ENCODE peak calls at places on chromosomes 6 and 20, in six cellular contexts. One of them, this sample, is unnamed.

GRCh38 chr20:32441638-32442037 is 83.5 kb downstream of the ASXL1 start:
- DNase-seq in astrocyte of the spinal cord: no peak
- DNase-seq in AG04450: no peak
- DNase-seq in HFF-Myc: no peak
- DNase-seq in A549: no peak
- DNase-seq in GM20000: no peak
- DNase-seq in this sample: no peak

GRCh38 chr6:121274896-121275295 is 59.4 kb downstream of the TBC1D32 start:
- DNase-seq in HFF-Myc: no peak
- DNase-seq in GM20000: no peak
- DNase-seq in AG04450: no peak
- DNase-seq in astrocyte of the spinal cord: no peak
- DNase-seq in A549: no peak
- DNase-seq in this sample: no peak

GRCh38 chr6:106396426-106397220 is 36.1 kb downstream of the CRYBG1 start:
- DNase-seq in HFF-Myc: no peak
- DNase-seq in GM20000: no peak
- DNase-seq in A549: no peak
- DNase-seq in astrocyte of the spinal cord: no peak
- DNase-seq in AG04450: no peak
- DNase-seq in this sample: no peak

GRCh38 chr6:36979343-36979742 is 6.7 kb downstream of the MTCH1 start:
- DNase-seq in astrocyte of the spinal cord: peak
- DNase-seq in A549: no peak
- DNase-seq in HFF-Myc: peak
- DNase-seq in AG04450: no peak
- DNase-seq in GM20000: no peak
- DNase-seq in this sample: no peak

GRCh38 chr6:108589244-108589730 is 28.6 kb downstream of the FOXO3 start:
- DNase-seq in HFF-Myc: no peak
- DNase-seq in astrocyte of the spinal cord: peak
- DNase-seq in GM20000: peak
- DNase-seq in AG04450: no peak
- DNase-seq in A549: peak
- DNase-seq in this sample: peak

GRCh38 chr6:13044390-13044789 is 283.9 kb downstream of the TBC1D7 start:
- DNase-seq in astrocyte of the spinal cord: peak
- DNase-seq in AG04450: no peak
- DNase-seq in A549: peak
- DNase-seq in GM20000: no peak
- DNase-seq in HFF-Myc: peak
- DNase-seq in this sample: no peak

GRCh38 chr6:160439751-160440150 is 91.6 kb downstream of the SLC22A3 start:
- DNase-seq in AG04450: no peak
- DNase-seq in A549: no peak
- DNase-seq in HFF-Myc: no peak
- DNase-seq in GM20000: no peak
- DNase-seq in astrocyte of the spinal cord: no peak
- DNase-seq in this sample: no peak

GRCh38 chr6:90197854-90198496 is 98.7 kb downstream of the BACH2 start:
- DNase-seq in GM20000: no peak
- DNase-seq in HFF-Myc: peak
- DNase-seq in astrocyte of the spinal cord: peak
- DNase-seq in AG04450: peak
- DNase-seq in A549: no peak
- DNase-seq in this sample: no peak

GRCh38 chr20:62408055-62408454 is 970 bp upstream of the CABLES2 start:
- DNase-seq in HFF-Myc: no peak
- DNase-seq in astrocyte of the spinal cord: no peak
- DNase-seq in AG04450: no peak
- DNase-seq in GM20000: no peak
- DNase-seq in A549: no peak
- DNase-seq in this sample: no peak

GRCh38 chr20:53943522-53944291 is 126.7 kb downstream of the BCAS1 start:
- DNase-seq in A549: peak
- DNase-seq in GM20000: peak
- DNase-seq in HFF-Myc: no peak
- DNase-seq in astrocyte of the spinal cord: peak
- DNase-seq in AG04450: no peak
- DNase-seq in this sample: no peak

GRCh38 chr6:34525431-34526175 is 30.5 kb downstream of the SPDEF start:
- DNase-seq in astrocyte of the spinal cord: no peak
- DNase-seq in AG04450: no peak
- DNase-seq in A549: no peak
- DNase-seq in GM20000: no peak
- DNase-seq in HFF-Myc: no peak
- DNase-seq in this sample: no peak

GRCh38 chr6:168658059-168658458 is 217.1 kb downstream of the SMOC2 start:
- DNase-seq in astrocyte of the spinal cord: no peak
- DNase-seq in HFF-Myc: no peak
- DNase-seq in AG04450: no peak
- DNase-seq in GM20000: no peak
- DNase-seq in A549: no peak
- DNase-seq in this sample: no peak

GRCh38 chr6:34557228-34557627 is 1.1 kb upstream of the SPDEF start:
- DNase-seq in GM20000: no peak
- DNase-seq in astrocyte of the spinal cord: no peak
- DNase-seq in AG04450: no peak
- DNase-seq in A549: no peak
- DNase-seq in HFF-Myc: no peak
- DNase-seq in this sample: no peak

GRCh38 chr6:45757443-45758121 is 258.1 kb downstream of the CLIC5 start:
- DNase-seq in AG04450: no peak
- DNase-seq in A549: no peak
- DNase-seq in GM20000: no peak
- DNase-seq in HFF-Myc: peak
- DNase-seq in astrocyte of the spinal cord: no peak
- DNase-seq in this sample: no peak

GRCh38 chr20:24752612-24753011 is 196.5 kb upstream of the CST7 start:
- DNase-seq in HFF-Myc: no peak
- DNase-seq in astrocyte of the spinal cord: no peak
- DNase-seq in GM20000: no peak
- DNase-seq in AG04450: no peak
- DNase-seq in A549: no peak
- DNase-seq in this sample: no peak

GRCh38 chr20:835220-836045 is 1.9 kb downstream of the FAM110A start:
- DNase-seq in HFF-Myc: no peak
- DNase-seq in astrocyte of the spinal cord: no peak
- DNase-seq in AG04450: no peak
- DNase-seq in GM20000: peak
- DNase-seq in A549: no peak
- DNase-seq in this sample: no peak

GRCh38 chr6:98486052-98486451 is 348.3 kb upstream of the POU3F2 start:
- DNase-seq in A549: no peak
- DNase-seq in GM20000: no peak
- DNase-seq in HFF-Myc: no peak
- DNase-seq in AG04450: no peak
- DNase-seq in astrocyte of the spinal cord: no peak
- DNase-seq in this sample: no peak

GRCh38 chr20:46312945-46313861 is 4.9 kb upstream of the CDH22 start:
- DNase-seq in AG04450: no peak
- DNase-seq in astrocyte of the spinal cord: no peak
- DNase-seq in A549: no peak
- DNase-seq in GM20000: no peak
- DNase-seq in HFF-Myc: no peak
- DNase-seq in this sample: peak

GRCh38 chr6:155795173-155795796 is 339.6 kb upstream of the NOX3 start:
- DNase-seq in HFF-Myc: no peak
- DNase-seq in AG04450: no peak
- DNase-seq in GM20000: no peak
- DNase-seq in astrocyte of the spinal cord: no peak
- DNase-seq in A549: no peak
- DNase-seq in this sample: no peak

GRCh38 chr20:38872036-38872435 is 54.2 kb upstream of the FAM83D start:
- DNase-seq in HFF-Myc: no peak
- DNase-seq in GM20000: no peak
- DNase-seq in AG04450: no peak
- DNase-seq in astrocyte of the spinal cord: no peak
- DNase-seq in A549: no peak
- DNase-seq in this sample: peak

GRCh38 chr6:30102701-30103629 is 9.9 kb downstream of the TRIM31 start:
- DNase-seq in astrocyte of the spinal cord: peak
- DNase-seq in A549: peak
- DNase-seq in GM20000: peak
- DNase-seq in HFF-Myc: peak
- DNase-seq in AG04450: peak
- DNase-seq in this sample: peak

GRCh38 chr6:30103630-30104179 is 9.2 kb downstream of the TRIM31 start:
- DNase-seq in HFF-Myc: no peak
- DNase-seq in A549: no peak
- DNase-seq in astrocyte of the spinal cord: no peak
- DNase-seq in AG04450: no peak
- DNase-seq in GM20000: no peak
- DNase-seq in this sample: no peak

GRCh38 chr6:30100585-30101422 is 12.1 kb downstream of the TRIM31 start:
- DNase-seq in astrocyte of the spinal cord: no peak
- DNase-seq in AG04450: no peak
- DNase-seq in GM20000: peak
- DNase-seq in A549: no peak
- DNase-seq in HFF-Myc: no peak
- DNase-seq in this sample: peak

GRCh38 chr6:30101423-30101938 is 11.4 kb downstream of the TRIM31 start:
- DNase-seq in A549: peak
- DNase-seq in AG04450: no peak
- DNase-seq in GM20000: peak
- DNase-seq in astrocyte of the spinal cord: no peak
- DNase-seq in HFF-Myc: no peak
- DNase-seq in this sample: no peak

DNA sequence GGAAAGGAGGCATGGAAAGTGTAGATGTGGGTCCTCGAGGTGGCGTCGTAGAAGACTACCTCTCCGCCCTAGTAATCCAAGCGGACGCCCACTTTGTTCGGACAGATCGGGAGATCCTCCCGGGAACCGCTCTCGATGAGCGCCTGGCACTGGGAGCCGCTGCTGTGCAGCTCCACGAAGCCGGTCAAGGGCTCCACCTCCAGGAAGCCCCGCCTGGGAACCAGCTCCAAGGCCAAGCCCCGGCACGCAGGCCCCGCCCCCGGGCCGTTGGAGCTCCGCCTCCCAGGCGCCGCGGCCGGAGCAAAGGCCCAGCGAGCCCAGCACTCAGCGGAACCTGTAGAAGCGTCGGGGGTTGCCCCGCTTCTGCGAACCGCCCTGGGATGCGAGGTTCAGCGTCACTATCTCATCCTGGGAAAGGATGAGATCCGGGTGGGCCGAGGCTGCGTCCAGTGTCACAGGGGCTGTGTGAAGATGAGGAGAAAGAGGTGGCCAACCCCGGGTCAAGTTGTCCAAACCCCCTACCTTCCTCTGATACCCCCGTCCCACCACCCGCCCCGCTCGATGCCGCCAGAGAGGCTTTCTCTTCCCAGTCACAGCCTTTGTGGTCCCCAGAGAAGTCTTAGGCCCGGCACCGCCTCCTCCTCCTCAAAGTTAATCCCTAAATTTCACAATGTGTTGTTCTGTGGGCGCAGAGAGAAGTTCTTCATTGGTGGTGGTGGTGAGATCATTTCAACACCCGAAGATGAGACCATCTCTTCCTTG is 10.8 kb downstream of the TRIM31 start:
- DNase-seq in astrocyte of the spinal cord: peak
- DNase-seq in HFF-Myc: peak
- DNase-seq in A549: peak
- DNase-seq in GM20000: peak
- DNase-seq in AG04450: peak
- DNase-seq in this sample: peak
- TF ChIP-seq CTCF in astrocyte of the spinal cord: no peak
- TF ChIP-seq CTCF in HFF-Myc: no peak
- TF ChIP-seq CTCF in A549: no peak
- TF ChIP-seq CTCF in GM20000: no peak
- TF ChIP-seq CTCF in AG04450: no peak
- TF ChIP-seq CTCF in this sample: peak

DNA sequence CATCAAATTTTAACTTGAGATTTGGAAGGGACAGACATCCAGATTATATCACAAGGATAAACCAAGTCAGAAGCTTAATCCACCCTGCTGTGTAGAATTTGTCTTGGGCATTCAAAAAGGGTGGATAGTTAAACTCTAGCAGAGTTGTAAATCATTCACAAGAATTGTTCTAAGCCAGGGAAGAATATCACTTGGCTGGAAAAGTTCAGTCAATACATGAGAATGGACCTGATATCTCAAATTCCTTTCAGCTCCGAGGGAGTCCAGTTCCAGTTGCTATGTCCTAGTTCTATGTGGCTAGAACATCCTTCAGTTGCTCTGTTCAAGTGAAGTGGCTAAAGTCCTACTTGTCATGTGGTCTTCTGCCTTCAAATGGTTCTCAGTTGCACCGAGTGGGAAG is 351.8 kb upstream of the JARID2 start:
- DNase-seq in astrocyte of the spinal cord: no peak
- DNase-seq in GM20000: no peak
- DNase-seq in A549: no peak
- DNase-seq in HFF-Myc: no peak
- DNase-seq in AG04450: no peak
- DNase-seq in this sample: no peak
- TF ChIP-seq CTCF in astrocyte of the spinal cord: no peak
- TF ChIP-seq CTCF in GM20000: no peak
- TF ChIP-seq CTCF in A549: no peak
- TF ChIP-seq CTCF in HFF-Myc: no peak
- TF ChIP-seq CTCF in AG04450: no peak
- TF ChIP-seq CTCF in this sample: no peak

DNA sequence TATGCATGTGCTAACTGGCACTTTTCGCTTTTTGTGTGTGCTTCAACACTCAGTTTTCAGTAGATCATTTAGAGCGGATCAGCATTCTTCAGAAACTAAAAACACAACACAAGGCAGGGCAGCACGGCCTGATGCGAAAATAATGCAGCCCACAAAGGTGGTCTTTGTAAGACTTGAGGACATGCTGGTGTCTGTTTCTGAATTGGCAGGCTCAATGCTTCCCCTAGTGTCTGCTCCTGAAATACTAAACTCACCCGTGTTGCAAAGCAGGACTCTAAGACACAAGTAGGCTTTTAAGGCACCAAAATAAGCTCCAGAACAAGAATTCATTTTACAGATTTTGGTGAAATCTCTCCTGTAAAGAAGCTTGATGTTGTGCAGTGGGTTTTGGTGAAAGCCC is 676.5 kb downstream of the TENT5A start:
- DNase-seq in HFF-Myc: no peak
- DNase-seq in AG04450: no peak
- DNase-seq in GM20000: no peak
- DNase-seq in astrocyte of the spinal cord: peak
- DNase-seq in A549: no peak
- DNase-seq in this sample: no peak
- TF ChIP-seq CTCF in HFF-Myc: peak
- TF ChIP-seq CTCF in AG04450: peak
- TF ChIP-seq CTCF in GM20000: no peak
- TF ChIP-seq CTCF in astrocyte of the spinal cord: peak
- TF ChIP-seq CTCF in A549: no peak
- TF ChIP-seq CTCF in this sample: no peak

DNA sequence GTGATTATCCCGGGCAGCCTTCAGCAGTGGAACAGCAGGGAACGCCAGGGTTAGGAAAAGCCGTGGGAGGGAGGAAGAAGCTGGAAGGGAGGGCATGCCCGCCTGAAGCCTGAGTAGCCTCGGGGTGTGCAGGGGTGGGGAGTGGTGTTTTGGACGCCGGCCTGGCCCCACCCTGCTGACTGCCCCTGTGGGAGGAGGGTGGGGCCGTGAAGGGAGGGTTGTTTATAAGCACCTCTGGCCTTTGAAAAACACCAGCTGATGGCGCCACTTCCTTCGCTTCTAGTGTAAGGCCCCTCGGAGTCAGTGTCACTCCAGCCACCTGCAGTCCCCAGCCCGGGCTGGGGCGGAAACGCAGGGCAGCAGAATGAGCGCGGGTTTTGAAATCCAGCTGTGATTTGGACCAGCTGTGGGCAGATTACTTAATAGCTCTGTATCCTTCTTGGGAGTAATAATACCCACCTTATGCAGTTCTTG is 52.8 kb upstream of the BMP6 start:
- DNase-seq in A549: no peak
- DNase-seq in HFF-Myc: peak
- DNase-seq in AG04450: no peak
- DNase-seq in GM20000: no peak
- DNase-seq in astrocyte of the spinal cord: peak
- DNase-seq in this sample: peak
- TF ChIP-seq CTCF in A549: no peak
- TF ChIP-seq CTCF in HFF-Myc: peak
- TF ChIP-seq CTCF in AG04450: no peak
- TF ChIP-seq CTCF in GM20000: no peak
- TF ChIP-seq CTCF in astrocyte of the spinal cord: no peak
- TF ChIP-seq CTCF in this sample: no peak